ENCODE peak calls at places on chromosomes 5 and 9, in seven cellular contexts. One of them, this sample, is unnamed.

GRCh38 chr5:153884266-153884957 is 154.3 kb downstream of the FAM114A2 start:
- DNase-seq in GM04504: no peak
- DNase-seq in amniotic stem cell: no peak
- DNase-seq in mesenchymal stem cell: no peak
- DNase-seq in pancreas: no peak
- DNase-seq in GM03348: no peak
- DNase-seq in HT1080: no peak
- DNase-seq in this sample: no peak

GRCh38 chr9:136621019-136621733 is 41.5 kb upstream of the EGFL7 start:
- DNase-seq in GM04504: no peak
- DNase-seq in amniotic stem cell: no peak
- DNase-seq in mesenchymal stem cell: no peak
- DNase-seq in pancreas: peak
- DNase-seq in GM03348: no peak
- DNase-seq in HT1080: no peak
- DNase-seq in this sample: no peak

GRCh38 chr9:132026932-132027585 is 52.6 kb downstream of the MED27 start:
- DNase-seq in GM04504: no peak
- DNase-seq in amniotic stem cell: peak
- DNase-seq in mesenchymal stem cell: peak
- DNase-seq in pancreas: no peak
- DNase-seq in GM03348: peak
- DNase-seq in HT1080: peak
- DNase-seq in this sample: no peak

GRCh38 chr9:105503873-105504272 is 54.1 kb upstream of the FKTN start:
- DNase-seq in GM04504: no peak
- DNase-seq in amniotic stem cell: no peak
- DNase-seq in mesenchymal stem cell: peak
- DNase-seq in pancreas: no peak
- DNase-seq in GM03348: no peak
- DNase-seq in HT1080: peak
- DNase-seq in this sample: no peak

GRCh38 chr5:56429110-56429561 is 196.0 kb upstream of the ANKRD55 start:
- DNase-seq in GM04504: no peak
- DNase-seq in amniotic stem cell: no peak
- DNase-seq in mesenchymal stem cell: peak
- DNase-seq in pancreas: no peak
- DNase-seq in GM03348: no peak
- DNase-seq in HT1080: no peak
- DNase-seq in this sample: peak

GRCh38 chr9:124220551-124221451 is 36.9 kb upstream of the NEK6 start:
- DNase-seq in GM04504: no peak
- DNase-seq in amniotic stem cell: no peak
- DNase-seq in mesenchymal stem cell: no peak
- DNase-seq in pancreas: peak
- DNase-seq in GM03348: peak
- DNase-seq in HT1080: peak
- DNase-seq in this sample: no peak

GRCh38 chr9:122954253-122954691 is 13.5 kb downstream of the RABGAP1 start:
- DNase-seq in GM04504: no peak
- DNase-seq in amniotic stem cell: no peak
- DNase-seq in mesenchymal stem cell: no peak
- DNase-seq in pancreas: no peak
- DNase-seq in GM03348: peak
- DNase-seq in HT1080: peak
- DNase-seq in this sample: no peak

GRCh38 chr9:37100317-37100716 is 20.1 kb upstream of the ZCCHC7 start:
- DNase-seq in GM04504: no peak
- DNase-seq in amniotic stem cell: no peak
- DNase-seq in mesenchymal stem cell: no peak
- DNase-seq in pancreas: no peak
- DNase-seq in GM03348: no peak
- DNase-seq in HT1080: no peak
- DNase-seq in this sample: no peak

GRCh38 chr9:87464110-87464991 is 33.3 kb upstream of the DAPK1 start:
- DNase-seq in GM04504: peak
- DNase-seq in amniotic stem cell: no peak
- DNase-seq in mesenchymal stem cell: no peak
- DNase-seq in pancreas: no peak
- DNase-seq in GM03348: no peak
- DNase-seq in HT1080: no peak
- DNase-seq in this sample: peak

GRCh38 chr9:127523312-127523851 is 72.1 kb downstream of the LRSAM1 start:
- DNase-seq in GM04504: no peak
- DNase-seq in amniotic stem cell: no peak
- DNase-seq in mesenchymal stem cell: peak
- DNase-seq in pancreas: peak
- DNase-seq in GM03348: peak
- DNase-seq in HT1080: peak
- DNase-seq in this sample: no peak

GRCh38 chr9:20558609-20559016 is 63.7 kb downstream of the MLLT3 start:
- DNase-seq in GM04504: peak
- DNase-seq in amniotic stem cell: peak
- DNase-seq in mesenchymal stem cell: peak
- DNase-seq in pancreas: no peak
- DNase-seq in GM03348: peak
- DNase-seq in HT1080: peak
- DNase-seq in this sample: no peak

GRCh38 chr9:119302988-119303698 is 66.1 kb downstream of the BRINP1 start:
- DNase-seq in GM04504: no peak
- DNase-seq in amniotic stem cell: no peak
- DNase-seq in mesenchymal stem cell: no peak
- DNase-seq in pancreas: no peak
- DNase-seq in GM03348: no peak
- DNase-seq in HT1080: no peak
- DNase-seq in this sample: no peak

GRCh38 chr5:16178745-16179372 is 732 bp downstream of the MARCHF11 start:
- DNase-seq in GM04504: peak
- DNase-seq in amniotic stem cell: no peak
- DNase-seq in mesenchymal stem cell: peak
- DNase-seq in pancreas: peak
- DNase-seq in GM03348: peak
- DNase-seq in HT1080: peak
- DNase-seq in this sample: peak

This sample was measured in thyroid gland.